ENCODE peak calls at places on chromosomes 2 and 18, in seven cellular contexts. T is IMR-90, K is esophagus squamous epithelium, R is hepatocyte, G is adipocyte, U is pancreas, O is right lobe of liver. J is an unnamed sample. For H3K36me3 and H3K4me1, the result is how much of the 10 kb centered on the place peaks cover.

GRCh38 chr18:9918016-9918680 is 4.3 kb downstream of the VAPA start:
- DNase-seq in G (peak), T (peak), O (no peak), U (no peak), K (no peak), R (peak), J (no peak)

GRCh38 chr2:32947484-32948143 is 861 bp downstream of the LTBP1 start:
- DNase-seq in G (peak), U (peak), O (no peak), T (peak), R (peak), K (no peak), J (peak)

GRCh38 chr18:2905802-2906521 is 59.2 kb downstream of the EMILIN2 start:
- DNase-seq in R (peak), K (no peak), G (no peak), O (peak), U (peak), T (no peak), J (peak)

GRCh38 chr2:74440005-74440377 is 1.7 kb downstream of the RTKN start:
- DNase-seq in T (peak), R (peak), O (peak), U (no peak), K (no peak), G (peak), J (peak)

GRCh38 chr2:219003267-219003634 is 10.0 kb upstream of the CRYBA2 start:
- DNase-seq in T (no peak), U (no peak), K (no peak), R (no peak), G (no peak), O (no peak), J (no peak)

GRCh38 chr2:217910875-217911212 is 92.0 kb downstream of the TNS1 start:
- DNase-seq in O (no peak), G (no peak), K (no peak), U (no peak), R (no peak), T (no peak), J (no peak)

GRCh38 chr2:216696751-216697560 is 1.6 kb upstream of the IGFBP5 start:
- DNase-seq in G (peak), O (no peak), U (no peak), T (peak), K (no peak), R (peak), J (no peak)

GRCh38 chr2:130300258-130300969 is 42.3 kb upstream of the IMP4 start:
- DNase-seq in K (no peak), G (no peak), U (no peak), O (no peak), R (no peak), T (no peak), J (no peak)

GRCh38 chr2:8148260-8148880 is 533.5 kb upstream of the ID2 start:
- DNase-seq in O (no peak), R (no peak), G (peak), K (no peak), T (peak), U (no peak), J (no peak)

GRCh38 chr2:72112981-72113846 is 34.4 kb downstream of the CYP26B1 start:
- DNase-seq in R (no peak), G (no peak), T (no peak), U (no peak), O (no peak), K (no peak), J (no peak)

GRCh38 chr18:26457611-26458350 is 90.6 kb downstream of the KCTD1 start:
- DNase-seq in R (no peak), O (no peak), T (no peak), K (no peak), U (no peak), G (no peak), J (no peak)

GRCh38 chr2:238099709-238100048 is 461 bp upstream of the ESPNL start:
- DNase-seq in U (peak), T (no peak), K (no peak), O (no peak), R (no peak), G (no peak), J (no peak)

GRCh38 chr2:168320267-168320666 is 72.9 kb upstream of the STK39 start:
- DNase-seq in U (no peak), O (no peak), K (no peak), R (peak), T (no peak), G (no peak), J (no peak)

GRCh38 chr2:168541887-168542286 is 85.8 kb downstream of the CERS6 start:
- DNase-seq in K (no peak), O (no peak), R (no peak), T (no peak), U (no peak), G (no peak), J (no peak)

GRCh38 chr2:8558096-8558495 is 123.8 kb upstream of the ID2 start:
- DNase-seq in O (no peak), T (no peak), U (peak), G (no peak), R (no peak), K (no peak), J (no peak)

GRCh38 chr18:23306842-23307241 is 146.2 kb upstream of the RIOK3 start:
- DNase-seq in G (no peak), O (no peak), K (no peak), U (no peak), T (no peak), R (no peak), J (no peak)

GRCh38 chr2:159617651-159618050 is 1.3 kb upstream of the BAZ2B start:
- DNase-seq in T (peak), G (peak), O (no peak), R (peak), K (no peak), U (peak), J (peak)

GRCh38 chr18:71131918-71132317 is 843.1 kb downstream of the SOCS6 start:
- DNase-seq in U (no peak), O (no peak), R (no peak), K (no peak), G (no peak), T (no peak), J (no peak)

GRCh38 chr2:100214265-100214961 is 72.0 kb upstream of the AFF3 start:
- DNase-seq in T (no peak), K (no peak), O (peak), R (peak), U (no peak), G (peak), J (no peak)

GRCh38 chr2:186273953-186274352 is 212.1 kb upstream of the ZC3H15 start:
- DNase-seq in K (no peak), T (no peak), G (no peak), O (no peak), R (no peak), U (no peak), J (no peak)

GRCh38 chr2:84888401-84889276 is 7.8 kb upstream of the TRABD2A start:
- DNase-seq in G (peak), U (no peak), T (peak), R (peak), K (peak), O (no peak), J (no peak)

GRCh38 chr18:22093731-22094374 is 75.5 kb upstream of the GATA6 start:
- DNase-seq in U (no peak), T (no peak), R (no peak), G (no peak), K (no peak), O (no peak), J (no peak)

GRCh38 chr2:15751477-15751876 is 159.8 kb downstream of the DDX1 start:
- DNase-seq in R (no peak), K (no peak), U (no peak), O (no peak), G (no peak), T (no peak), J (no peak)

GRCh38 chr2:150476213-150476740 is 11.2 kb downstream of the RND3 start:
- DNase-seq in R (no peak), U (no peak), O (no peak), T (peak), G (peak), K (no peak), J (no peak)

GRCh38 chr18:67467188-67467587 is 49.3 kb downstream of the DSEL start:
- DNase-seq in G (no peak), O (no peak), K (no peak), T (no peak), R (no peak), U (no peak), J (no peak)

GRCh38 chr2:54347622-54348021 is 91.6 kb upstream of the TSPYL6 start:
- DNase-seq in R (no peak), O (no peak), T (no peak), U (no peak), K (no peak), G (no peak), J (no peak)

GRCh38 chr2:26562811-26563645 is 78.1 kb downstream of the CIB4 start:
- DNase-seq in O (no peak), R (no peak), K (no peak), U (peak), G (peak), T (no peak), J (no peak)

GRCh38 chr2:185108588-185108987 is 510.3 kb downstream of the ZNF804A start:
- DNase-seq in R (no peak), O (no peak), K (no peak), G (peak), U (no peak), T (no peak), J (no peak)

GRCh38 chr2:61184263-61184662 is 22.3 kb downstream of the C2orf74 start:
- DNase-seq in U (no peak), K (no peak), O (no peak), G (no peak), T (no peak), R (no peak), J (no peak)
- H3K36me3 ChIP-seq in U (under half), K (under half), O (under half), G (half or more), T (half or more), R (under half), J (under half)

GRCh38 chr2:118835739-118836410 is 11.6 kb downstream of the EN1 start:
- DNase-seq in T (no peak), K (no peak), O (no peak), U (no peak), G (no peak), R (no peak), J (no peak)
- H3K4me3 ChIP-seq in T (peak), K (peak), O (peak), U (peak), G (peak), R (peak), J (no peak)

GRCh38 chr2:236745420-236746210 is 176.0 kb downstream of the ACKR3 start:
- DNase-seq in O (no peak), K (no peak), R (peak), G (peak), T (peak), U (no peak), J (no peak)
- H3K4me1 ChIP-seq in O (under half), K (under half), R (half or more), G (half or more), T (under half), U (under half), J (under half)

GRCh38 chr2:96256611-96257113 is 9.1 kb downstream of the TMEM127 start:
- DNase-seq in R (no peak), O (no peak), T (no peak), U (no peak), K (no peak), G (no peak), J (no peak)
- H3K36me3 ChIP-seq in R (under half), O (under half), T (under half), U (under half), K (under half), G (half or more), J (under half)

GRCh38 chr2:21836766-21837543 is 713.2 kb downstream of the TDRD15 start:
- DNase-seq in G (peak), O (no peak), R (no peak), K (no peak), T (peak), U (no peak), J (no peak)
- H3K4me3 ChIP-seq in G (peak), O (no peak), R (no peak), K (no peak), T (no peak), U (no peak), J (no peak)

GRCh38 chr2:197850882-197851281 is 46.5 kb downstream of the PLCL1 start:
- DNase-seq in O (no peak), R (peak), T (peak), K (no peak), G (peak), U (no peak), J (no peak)

GRCh38 chr2:197848602-197849001 is 44.2 kb downstream of the PLCL1 start:
- DNase-seq in O (no peak), U (no peak), T (no peak), K (no peak), G (no peak), R (no peak), J (no peak)

GRCh38 chr2:197846789-197847188 is 42.4 kb downstream of the PLCL1 start:
- DNase-seq in U (no peak), G (peak), K (no peak), O (no peak), R (no peak), T (peak), J (no peak)

GRCh38 chr2:197847666-197848401 is 43.4 kb downstream of the PLCL1 start:
- DNase-seq in R (no peak), O (no peak), G (no peak), T (peak), U (no peak), K (no peak), J (no peak)

GRCh38 chr2:197846120-197846519 is 41.7 kb downstream of the PLCL1 start:
- DNase-seq in G (no peak), R (no peak), K (no peak), U (no peak), T (peak), O (no peak), J (no peak)
- H3K4me1 ChIP-seq in G (under half), R (under half), K (under half), U (under half), T (under half), O (under half), J (under half)

GRCh38 chr2:86750240-86750839 is 30.2 kb downstream of the RMND5A start:
- DNase-seq in U (no peak), O (no peak), T (no peak), R (no peak), K (no peak), G (no peak), J (no peak)

GRCh38 chr2:86753606-86754005 is 33.5 kb downstream of the RMND5A start:
- DNase-seq in G (no peak), R (no peak), O (no peak), K (no peak), U (no peak), T (no peak), J (no peak)

GRCh38 chr2:86747708-86748627 is 27.9 kb downstream of the RMND5A start:
- DNase-seq in T (peak), G (peak), U (no peak), R (peak), K (no peak), O (no peak), J (no peak)

GRCh38 chr2:86752934-86753333 is 32.8 kb downstream of the RMND5A start:
- DNase-seq in O (no peak), U (no peak), G (no peak), K (no peak), T (no peak), R (no peak), J (no peak)

DNA sequence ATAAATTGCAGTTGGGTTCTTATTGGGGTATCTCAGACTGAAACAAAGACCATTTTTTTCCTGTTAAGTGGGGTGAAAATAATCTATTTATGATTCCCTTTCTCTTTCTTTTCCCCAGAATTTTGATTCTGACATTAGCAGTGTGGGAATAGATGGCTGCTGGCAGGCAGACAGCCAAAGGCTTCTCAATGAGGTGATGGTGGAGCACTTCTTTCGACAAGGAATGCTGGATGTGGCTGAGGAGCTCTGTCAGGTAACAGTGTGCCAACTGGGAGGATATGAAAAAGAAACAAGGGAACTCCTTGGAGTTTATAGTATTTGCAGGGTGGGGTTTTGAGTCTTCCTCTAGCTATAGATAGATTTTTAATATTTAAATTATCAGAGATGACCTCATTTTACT is 31.7 kb downstream of the RMND5A start:
- DNase-seq in T (no peak), U (no peak), K (no peak), O (no peak), G (no peak), R (no peak), J (no peak)
- H3K36me3 ChIP-seq in T (under half), U (under half), K (under half), O (under half), G (under half), R (under half), J (under half)

DNA sequence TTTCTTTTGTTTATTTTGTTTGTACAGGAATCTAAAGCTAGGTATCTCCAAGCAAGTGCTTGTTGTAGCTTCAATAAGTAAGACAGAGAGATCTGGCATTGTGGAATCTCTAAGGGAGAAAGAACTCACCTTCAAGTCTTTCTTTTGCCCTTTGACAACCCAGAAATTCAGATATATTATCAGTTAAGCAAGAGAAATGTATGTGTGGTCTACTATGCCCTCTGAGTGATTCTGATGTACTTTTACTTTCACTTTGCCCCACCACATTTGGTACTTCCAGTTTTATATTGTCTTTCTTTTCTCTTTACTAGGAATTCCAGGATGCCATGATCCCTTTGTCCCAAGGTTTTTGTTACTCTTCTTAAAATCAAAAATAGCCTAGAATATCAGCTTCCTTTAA is 259.6 kb upstream of the PIK3C3 start:
- DNase-seq in K (no peak), T (no peak), O (no peak), R (no peak), U (no peak), G (peak), J (no peak)
- H3K4me3 ChIP-seq in K (peak), T (no peak), O (no peak), R (no peak), U (no peak), G (no peak), J (no peak)

DNA sequence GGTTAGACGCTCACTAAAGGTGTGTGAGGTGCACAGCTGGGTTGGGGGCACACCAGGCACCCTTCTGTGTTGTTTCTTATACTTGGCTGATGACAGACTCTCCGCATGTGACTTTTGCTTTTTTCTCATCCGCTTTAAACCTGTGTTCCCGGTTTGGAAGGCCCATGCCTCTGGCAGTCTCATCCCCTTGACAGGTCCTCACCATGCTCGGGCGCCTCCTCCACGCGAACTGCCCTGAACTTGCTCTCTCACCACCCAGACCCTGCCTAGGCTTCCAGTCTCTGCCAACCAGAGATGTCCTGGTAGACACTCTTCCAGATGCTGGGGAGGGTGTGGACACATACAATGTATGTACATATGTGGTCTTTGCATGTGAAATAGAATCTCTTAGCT is 79.8 kb downstream of the LIMS1 start:
- DNase-seq in T (no peak), O (no peak), R (no peak), G (no peak), K (no peak), U (no peak), J (no peak)
- H3K4me1 ChIP-seq in T (under half), O (under half), R (half or more), G (under half), K (half or more), U (under half), J (under half)

GRCh38 chr2:110637093-110637492 is 40.8 kb downstream of the BUB1 start:
- DNase-seq in U (no peak), K (no peak), O (no peak), R (no peak), G (no peak), T (no peak), J (no peak)

GRCh38 chr2:110642360-110642759 is 35.5 kb downstream of the BUB1 start:
- DNase-seq in O (no peak), T (no peak), G (no peak), U (no peak), K (no peak), R (no peak), J (no peak)

GRCh38 chr2:110638976-110639695 is 38.7 kb downstream of the BUB1 start:
- DNase-seq in T (no peak), G (no peak), U (no peak), K (no peak), R (no peak), O (no peak), J (no peak)

GRCh38 chr2:110644357-110644756 is 33.5 kb downstream of the BUB1 start:
- DNase-seq in U (no peak), K (no peak), R (no peak), T (no peak), G (no peak), O (no peak), J (no peak)

DNA sequence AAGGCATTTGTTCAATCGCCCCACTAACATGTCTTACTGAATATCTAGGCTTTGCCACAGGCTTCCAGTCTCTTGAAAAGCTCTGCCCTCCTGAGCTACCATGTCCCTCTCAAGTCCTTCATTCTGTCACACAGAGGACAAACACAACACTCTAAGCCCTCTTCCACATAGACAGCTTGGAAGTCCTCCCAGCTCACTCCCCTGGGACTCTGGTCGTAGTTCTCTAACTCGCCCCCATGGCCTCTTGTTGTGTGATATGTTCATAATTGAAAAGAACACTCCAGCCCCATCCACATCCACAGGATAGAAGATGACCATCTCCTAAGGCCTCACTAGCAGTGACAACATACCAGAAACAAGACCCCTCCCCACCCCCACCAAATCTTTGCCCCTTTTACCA is 37.9 kb downstream of the BUB1 start:
- DNase-seq in R (no peak), K (no peak), U (no peak), T (no peak), G (no peak), O (no peak), J (no peak)
- H3K36me3 ChIP-seq in R (under half), K (under half), U (under half), T (under half), G (under half), O (under half), J (under half)

J was measured in BE2C.